ENCODE peak calls at places on chromosomes 2 and 18, in seven cellular contexts. One of them, this sample, is unnamed.

GRCh38 chr2:36976065-36976464 is 9.7 kb upstream of the STRN start:
- DNase-seq in hypothalamus: no peak
- DNase-seq in AG04450: no peak
- DNase-seq in AG20443: no peak
- DNase-seq in endothelial cell: no peak
- DNase-seq in fibroblast of villous mesenchyme: no peak
- DNase-seq in Peyer's patch: no peak
- DNase-seq in this sample: no peak

GRCh38 chr2:219475697-219476604 is 22.7 kb upstream of the GMPPA start:
- DNase-seq in hypothalamus: peak
- DNase-seq in AG04450: no peak
- DNase-seq in AG20443: peak
- DNase-seq in endothelial cell: peak
- DNase-seq in fibroblast of villous mesenchyme: peak
- DNase-seq in Peyer's patch: peak
- DNase-seq in this sample: peak

GRCh38 chr18:68262697-68263293 is 452.1 kb downstream of the TMX3 start:
- DNase-seq in hypothalamus: no peak
- DNase-seq in AG04450: peak
- DNase-seq in AG20443: peak
- DNase-seq in endothelial cell: no peak
- DNase-seq in fibroblast of villous mesenchyme: peak
- DNase-seq in Peyer's patch: no peak
- DNase-seq in this sample: no peak

GRCh38 chr18:46037512-46038305 is 34.4 kb downstream of the PSTPIP2 start:
- DNase-seq in hypothalamus: no peak
- DNase-seq in AG04450: no peak
- DNase-seq in AG20443: no peak
- DNase-seq in endothelial cell: no peak
- DNase-seq in fibroblast of villous mesenchyme: no peak
- DNase-seq in Peyer's patch: no peak
- DNase-seq in this sample: no peak

GRCh38 chr2:16281451-16282330 is 341.3 kb downstream of the MYCN start:
- DNase-seq in hypothalamus: peak
- DNase-seq in AG04450: no peak
- DNase-seq in AG20443: no peak
- DNase-seq in endothelial cell: peak
- DNase-seq in fibroblast of villous mesenchyme: peak
- DNase-seq in Peyer's patch: no peak
- DNase-seq in this sample: peak

GRCh38 chr2:215831296-215831913 is 181.9 kb downstream of the MREG start:
- DNase-seq in hypothalamus: no peak
- DNase-seq in AG04450: no peak
- DNase-seq in AG20443: peak
- DNase-seq in endothelial cell: no peak
- DNase-seq in fibroblast of villous mesenchyme: peak
- DNase-seq in Peyer's patch: no peak
- DNase-seq in this sample: no peak

GRCh38 chr2:64063924-64064331 is 44.7 kb upstream of the VPS54 start:
- DNase-seq in hypothalamus: no peak
- DNase-seq in AG04450: peak
- DNase-seq in AG20443: peak
- DNase-seq in endothelial cell: no peak
- DNase-seq in fibroblast of villous mesenchyme: peak
- DNase-seq in Peyer's patch: no peak
- DNase-seq in this sample: no peak

GRCh38 chr2:24016376-24016761 is 6.5 kb downstream of the MFSD2B start:
- DNase-seq in hypothalamus: no peak
- DNase-seq in AG04450: no peak
- DNase-seq in AG20443: no peak
- DNase-seq in endothelial cell: no peak
- DNase-seq in fibroblast of villous mesenchyme: no peak
- DNase-seq in Peyer's patch: no peak
- DNase-seq in this sample: no peak

GRCh38 chr2:16773080-16773713 is 107.6 kb upstream of the CYRIA start:
- DNase-seq in hypothalamus: peak
- DNase-seq in AG04450: peak
- DNase-seq in AG20443: peak
- DNase-seq in endothelial cell: peak
- DNase-seq in fibroblast of villous mesenchyme: peak
- DNase-seq in Peyer's patch: no peak
- DNase-seq in this sample: peak

GRCh38 chr18:9404565-9405060 is 70.0 kb downstream of the TWSG1 start:
- DNase-seq in hypothalamus: no peak
- DNase-seq in AG04450: no peak
- DNase-seq in AG20443: no peak
- DNase-seq in endothelial cell: no peak
- DNase-seq in fibroblast of villous mesenchyme: peak
- DNase-seq in Peyer's patch: no peak
- DNase-seq in this sample: no peak

GRCh38 chr2:130251865-130252620 is 53.8 kb upstream of the TUBA3E start:
- DNase-seq in hypothalamus: no peak
- DNase-seq in AG04450: no peak
- DNase-seq in AG20443: no peak
- DNase-seq in endothelial cell: no peak
- DNase-seq in fibroblast of villous mesenchyme: no peak
- DNase-seq in Peyer's patch: no peak
- DNase-seq in this sample: no peak

GRCh38 chr18:51070545-51070944 is 40.5 kb downstream of the SMAD4 start:
- DNase-seq in hypothalamus: no peak
- DNase-seq in AG04450: peak
- DNase-seq in AG20443: peak
- DNase-seq in endothelial cell: no peak
- DNase-seq in fibroblast of villous mesenchyme: peak
- DNase-seq in Peyer's patch: no peak
- DNase-seq in this sample: no peak

GRCh38 chr2:170745263-170745662 is 24.9 kb upstream of the ERICH2 start:
- DNase-seq in hypothalamus: no peak
- DNase-seq in AG04450: no peak
- DNase-seq in AG20443: no peak
- DNase-seq in endothelial cell: no peak
- DNase-seq in fibroblast of villous mesenchyme: no peak
- DNase-seq in Peyer's patch: no peak
- DNase-seq in this sample: no peak

GRCh38 chr18:75472906-75473305 is 45.4 kb upstream of the SMIM21 start:
- DNase-seq in hypothalamus: no peak
- DNase-seq in AG04450: no peak
- DNase-seq in AG20443: no peak
- DNase-seq in endothelial cell: no peak
- DNase-seq in fibroblast of villous mesenchyme: no peak
- DNase-seq in Peyer's patch: no peak
- DNase-seq in this sample: no peak

GRCh38 chr2:10238991-10239485 is 63.7 kb upstream of the HPCAL1 start:
- DNase-seq in hypothalamus: no peak
- DNase-seq in AG04450: no peak
- DNase-seq in AG20443: no peak
- DNase-seq in endothelial cell: no peak
- DNase-seq in fibroblast of villous mesenchyme: no peak
- DNase-seq in Peyer's patch: no peak
- DNase-seq in this sample: no peak

GRCh38 chr18:44805643-44806042 is 125.0 kb downstream of the SETBP1 start:
- DNase-seq in hypothalamus: no peak
- DNase-seq in AG04450: no peak
- DNase-seq in AG20443: no peak
- DNase-seq in endothelial cell: no peak
- DNase-seq in fibroblast of villous mesenchyme: no peak
- DNase-seq in Peyer's patch: no peak
- DNase-seq in this sample: no peak

GRCh38 chr2:47403829-47404228 is 873 bp downstream of the MSH2 start:
- DNase-seq in hypothalamus: no peak
- DNase-seq in AG04450: no peak
- DNase-seq in AG20443: peak
- DNase-seq in endothelial cell: no peak
- DNase-seq in fibroblast of villous mesenchyme: no peak
- DNase-seq in Peyer's patch: no peak
- DNase-seq in this sample: no peak

GRCh38 chr18:32906506-32907214 is 133.8 kb upstream of the KLHL14 start:
- DNase-seq in hypothalamus: no peak
- DNase-seq in AG04450: no peak
- DNase-seq in AG20443: no peak
- DNase-seq in endothelial cell: no peak
- DNase-seq in fibroblast of villous mesenchyme: no peak
- DNase-seq in Peyer's patch: no peak
- DNase-seq in this sample: no peak

GRCh38 chr2:190443778-190444481 is 35.8 kb downstream of the MFSD6 start:
- DNase-seq in hypothalamus: no peak
- DNase-seq in AG04450: peak
- DNase-seq in AG20443: no peak
- DNase-seq in endothelial cell: no peak
- DNase-seq in fibroblast of villous mesenchyme: peak
- DNase-seq in Peyer's patch: no peak
- DNase-seq in this sample: no peak

GRCh38 chr18:79121746-79122474 is 52.7 kb downstream of the ATP9B start:
- DNase-seq in hypothalamus: no peak
- DNase-seq in AG04450: no peak
- DNase-seq in AG20443: no peak
- DNase-seq in endothelial cell: no peak
- DNase-seq in fibroblast of villous mesenchyme: peak
- DNase-seq in Peyer's patch: no peak
- DNase-seq in this sample: no peak

GRCh38 chr2:183950673-183951072 is 647.7 kb upstream of the ZNF804A start:
- DNase-seq in hypothalamus: no peak
- DNase-seq in AG04450: no peak
- DNase-seq in AG20443: no peak
- DNase-seq in endothelial cell: no peak
- DNase-seq in fibroblast of villous mesenchyme: no peak
- DNase-seq in Peyer's patch: no peak
- DNase-seq in this sample: no peak

GRCh38 chr2:38301969-38302702 is 74.9 kb downstream of the ATL2 start:
- DNase-seq in hypothalamus: no peak
- DNase-seq in AG04450: no peak
- DNase-seq in AG20443: no peak
- DNase-seq in endothelial cell: no peak
- DNase-seq in fibroblast of villous mesenchyme: no peak
- DNase-seq in Peyer's patch: no peak
- DNase-seq in this sample: no peak

GRCh38 chr2:204973546-204974071 is 428.3 kb downstream of the PARD3B start:
- DNase-seq in hypothalamus: no peak
- DNase-seq in AG04450: no peak
- DNase-seq in AG20443: no peak
- DNase-seq in endothelial cell: no peak
- DNase-seq in fibroblast of villous mesenchyme: no peak
- DNase-seq in Peyer's patch: no peak
- DNase-seq in this sample: no peak

GRCh38 chr2:88627856-88628568 is 748 bp upstream of the EIF2AK3 start:
- DNase-seq in hypothalamus: peak
- DNase-seq in AG04450: peak
- DNase-seq in AG20443: peak
- DNase-seq in endothelial cell: peak
- DNase-seq in fibroblast of villous mesenchyme: peak
- DNase-seq in Peyer's patch: peak
- DNase-seq in this sample: peak

GRCh38 chr2:135163306-135163705 is 111.2 kb downstream of the RAB3GAP1 start:
- DNase-seq in hypothalamus: no peak
- DNase-seq in AG04450: no peak
- DNase-seq in AG20443: no peak
- DNase-seq in endothelial cell: no peak
- DNase-seq in fibroblast of villous mesenchyme: no peak
- DNase-seq in Peyer's patch: no peak
- DNase-seq in this sample: no peak

GRCh38 chr2:130355578-130356431 is at the start of gene PTPN18:
- DNase-seq in hypothalamus: peak
- DNase-seq in AG04450: peak
- DNase-seq in AG20443: peak
- DNase-seq in endothelial cell: peak
- DNase-seq in fibroblast of villous mesenchyme: peak
- DNase-seq in Peyer's patch: peak
- DNase-seq in this sample: peak

GRCh38 chr18:29164020-29164706 is 987.2 kb upstream of the CDH2 start:
- DNase-seq in hypothalamus: no peak
- DNase-seq in AG04450: peak
- DNase-seq in AG20443: peak
- DNase-seq in endothelial cell: no peak
- DNase-seq in fibroblast of villous mesenchyme: peak
- DNase-seq in Peyer's patch: no peak
- DNase-seq in this sample: no peak

GRCh38 chr2:43171789-43172188 is 54.6 kb downstream of the ZFP36L2 start:
- DNase-seq in hypothalamus: peak
- DNase-seq in AG04450: no peak
- DNase-seq in AG20443: peak
- DNase-seq in endothelial cell: no peak
- DNase-seq in fibroblast of villous mesenchyme: peak
- DNase-seq in Peyer's patch: peak
- DNase-seq in this sample: no peak

GRCh38 chr18:23994361-23994902 is 20.1 kb upstream of the TTC39C start:
- DNase-seq in hypothalamus: peak
- DNase-seq in AG04450: peak
- DNase-seq in AG20443: peak
- DNase-seq in endothelial cell: no peak
- DNase-seq in fibroblast of villous mesenchyme: peak
- DNase-seq in Peyer's patch: no peak
- DNase-seq in this sample: no peak

GRCh38 chr2:69694894-69695849 is 46.8 kb upstream of the ANXA4 start:
- DNase-seq in hypothalamus: no peak
- DNase-seq in AG04450: no peak
- DNase-seq in AG20443: peak
- DNase-seq in endothelial cell: no peak
- DNase-seq in fibroblast of villous mesenchyme: peak
- DNase-seq in Peyer's patch: no peak
- DNase-seq in this sample: no peak

This sample was measured in posterior cingulate gyrus.